ENCODE peak calls at places on chromosome 3, in six cellular contexts. One of them, this sample, is unnamed. For H3K27me3 and H3K4me1, the result is how much of the 10 kb centered on the place peaks cover.

GRCh38 chr3:128730521-128730920 is 4.5 kb downstream of the RAB7A start:
- DNase-seq in cardiac muscle cell: no peak
- DNase-seq in IMR-90: no peak
- DNase-seq in heart left ventricle: no peak
- DNase-seq in NT2/D1: no peak
- DNase-seq in tibial artery: no peak
- DNase-seq in this sample: no peak

GRCh38 chr3:65246561-65246960 is 558.8 kb upstream of the ADAMTS9 start:
- DNase-seq in IMR-90: no peak
- DNase-seq in NT2/D1: no peak
- DNase-seq in cardiac muscle cell: no peak
- DNase-seq in tibial artery: no peak
- DNase-seq in heart left ventricle: no peak
- DNase-seq in this sample: no peak

GRCh38 chr3:106425021-106425420 is 556.2 kb upstream of the CBLB start:
- DNase-seq in cardiac muscle cell: no peak
- DNase-seq in IMR-90: peak
- DNase-seq in heart left ventricle: no peak
- DNase-seq in tibial artery: no peak
- DNase-seq in NT2/D1: no peak
- DNase-seq in this sample: no peak

GRCh38 chr3:111762535-111762934 is 96.5 kb upstream of the PHLDB2 start:
- DNase-seq in tibial artery: no peak
- DNase-seq in IMR-90: peak
- DNase-seq in cardiac muscle cell: no peak
- DNase-seq in heart left ventricle: no peak
- DNase-seq in NT2/D1: no peak
- DNase-seq in this sample: no peak

GRCh38 chr3:128624526-128625138 is 26.0 kb downstream of the RPN1 start:
- DNase-seq in tibial artery: no peak
- DNase-seq in heart left ventricle: no peak
- DNase-seq in NT2/D1: no peak
- DNase-seq in IMR-90: no peak
- DNase-seq in cardiac muscle cell: no peak
- DNase-seq in this sample: no peak

GRCh38 chr3:78978037-78978436 is 789.8 kb downstream of the ROBO1 start:
- DNase-seq in IMR-90: peak
- DNase-seq in NT2/D1: no peak
- DNase-seq in cardiac muscle cell: no peak
- DNase-seq in tibial artery: no peak
- DNase-seq in heart left ventricle: no peak
- DNase-seq in this sample: no peak

GRCh38 chr3:13815088-13815683 is 64.7 kb downstream of the WNT7A start:
- DNase-seq in IMR-90: no peak
- DNase-seq in heart left ventricle: no peak
- DNase-seq in tibial artery: no peak
- DNase-seq in NT2/D1: no peak
- DNase-seq in cardiac muscle cell: no peak
- DNase-seq in this sample: no peak

GRCh38 chr3:81643721-81644120 is 117.7 kb downstream of the GBE1 start:
- DNase-seq in tibial artery: no peak
- DNase-seq in heart left ventricle: no peak
- DNase-seq in NT2/D1: no peak
- DNase-seq in IMR-90: peak
- DNase-seq in cardiac muscle cell: peak
- DNase-seq in this sample: peak

GRCh38 chr3:38001456-38002081 is 11.0 kb downstream of the VILL start:
- DNase-seq in NT2/D1: no peak
- DNase-seq in cardiac muscle cell: no peak
- DNase-seq in IMR-90: no peak
- DNase-seq in heart left ventricle: peak
- DNase-seq in tibial artery: peak
- DNase-seq in this sample: no peak

GRCh38 chr3:50177346-50177745 is 14.1 kb upstream of the GNAT1 start:
- DNase-seq in IMR-90: no peak
- DNase-seq in cardiac muscle cell: no peak
- DNase-seq in tibial artery: no peak
- DNase-seq in heart left ventricle: no peak
- DNase-seq in NT2/D1: no peak
- DNase-seq in this sample: no peak

GRCh38 chr3:9110802-9111201 is 138.6 kb downstream of the SRGAP3 start:
- DNase-seq in cardiac muscle cell: no peak
- DNase-seq in IMR-90: no peak
- DNase-seq in NT2/D1: no peak
- DNase-seq in tibial artery: no peak
- DNase-seq in heart left ventricle: no peak
- DNase-seq in this sample: no peak

GRCh38 chr3:196643201-196643749 is 3.8 kb downstream of the NRROS start:
- DNase-seq in cardiac muscle cell: no peak
- DNase-seq in IMR-90: no peak
- DNase-seq in heart left ventricle: no peak
- DNase-seq in NT2/D1: no peak
- DNase-seq in tibial artery: peak
- DNase-seq in this sample: no peak

GRCh38 chr3:14922863-14923262 is 24.5 kb upstream of the NR2C2 start:
- DNase-seq in heart left ventricle: no peak
- DNase-seq in NT2/D1: no peak
- DNase-seq in cardiac muscle cell: no peak
- DNase-seq in tibial artery: no peak
- DNase-seq in IMR-90: no peak
- DNase-seq in this sample: no peak

GRCh38 chr3:63942513-63942912 is 30.3 kb upstream of the SCAANT1 start:
- DNase-seq in IMR-90: no peak
- DNase-seq in tibial artery: no peak
- DNase-seq in cardiac muscle cell: no peak
- DNase-seq in NT2/D1: no peak
- DNase-seq in heart left ventricle: no peak
- DNase-seq in this sample: no peak

GRCh38 chr3:128576290-128576689 is 74.3 kb downstream of the RPN1 start:
- DNase-seq in IMR-90: no peak
- DNase-seq in cardiac muscle cell: no peak
- DNase-seq in tibial artery: no peak
- DNase-seq in heart left ventricle: no peak
- DNase-seq in NT2/D1: no peak
- DNase-seq in this sample: no peak

GRCh38 chr3:138694287-138695007 is 85.9 kb downstream of the FAIM start:
- DNase-seq in heart left ventricle: no peak
- DNase-seq in IMR-90: peak
- DNase-seq in NT2/D1: no peak
- DNase-seq in cardiac muscle cell: no peak
- DNase-seq in tibial artery: no peak
- DNase-seq in this sample: no peak

GRCh38 chr3:123986427-123986826 is 5.5 kb downstream of the ROPN1 start:
- DNase-seq in cardiac muscle cell: no peak
- DNase-seq in IMR-90: no peak
- DNase-seq in tibial artery: no peak
- DNase-seq in heart left ventricle: no peak
- DNase-seq in NT2/D1: no peak
- DNase-seq in this sample: no peak

GRCh38 chr3:184489457-184489856 is 72.1 kb upstream of the EPHB3 start:
- DNase-seq in tibial artery: no peak
- DNase-seq in cardiac muscle cell: no peak
- DNase-seq in heart left ventricle: no peak
- DNase-seq in IMR-90: no peak
- DNase-seq in NT2/D1: no peak
- DNase-seq in this sample: no peak

GRCh38 chr3:184488577-184488976 is 73.0 kb upstream of the EPHB3 start:
- DNase-seq in cardiac muscle cell: no peak
- DNase-seq in IMR-90: no peak
- DNase-seq in heart left ventricle: no peak
- DNase-seq in NT2/D1: no peak
- DNase-seq in tibial artery: no peak
- DNase-seq in this sample: no peak

GRCh38 chr3:184485906-184486305 is 75.7 kb upstream of the EPHB3 start:
- DNase-seq in IMR-90: no peak
- DNase-seq in NT2/D1: no peak
- DNase-seq in cardiac muscle cell: no peak
- DNase-seq in tibial artery: no peak
- DNase-seq in heart left ventricle: no peak
- DNase-seq in this sample: no peak

GRCh38 chr3:184485256-184485655 is 76.3 kb upstream of the EPHB3 start:
- DNase-seq in NT2/D1: no peak
- DNase-seq in IMR-90: no peak
- DNase-seq in cardiac muscle cell: no peak
- DNase-seq in tibial artery: no peak
- DNase-seq in heart left ventricle: no peak
- DNase-seq in this sample: no peak

DNA sequence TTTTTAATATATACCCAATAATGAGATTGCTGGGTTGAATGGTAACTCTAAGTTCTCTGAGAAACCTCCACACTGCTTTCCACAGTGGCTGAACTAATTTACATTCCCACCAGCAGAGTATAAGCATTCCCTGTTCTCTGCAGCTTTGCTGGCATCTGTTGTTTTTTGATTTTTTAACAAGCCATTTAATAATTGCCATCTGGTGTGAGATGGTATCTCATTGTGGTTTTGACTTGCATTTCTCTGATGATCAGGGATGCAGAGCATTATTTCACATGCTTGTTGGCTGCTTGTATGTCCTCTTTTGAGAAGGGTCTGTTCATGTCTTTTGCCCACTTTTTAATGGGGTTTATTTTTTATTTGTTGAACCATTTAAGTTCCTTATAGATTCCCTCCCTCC is 75.0 kb upstream of the EPHB3 start:
- DNase-seq in IMR-90: no peak
- DNase-seq in NT2/D1: no peak
- DNase-seq in heart left ventricle: no peak
- DNase-seq in tibial artery: no peak
- DNase-seq in cardiac muscle cell: no peak
- DNase-seq in this sample: no peak
- H3K27me3 ChIP-seq in IMR-90: under half
- H3K27me3 ChIP-seq in NT2/D1: under half
- H3K27me3 ChIP-seq in heart left ventricle: under half
- H3K27me3 ChIP-seq in tibial artery: under half
- H3K27me3 ChIP-seq in cardiac muscle cell: under half
- H3K27me3 ChIP-seq in this sample: under half

DNA sequence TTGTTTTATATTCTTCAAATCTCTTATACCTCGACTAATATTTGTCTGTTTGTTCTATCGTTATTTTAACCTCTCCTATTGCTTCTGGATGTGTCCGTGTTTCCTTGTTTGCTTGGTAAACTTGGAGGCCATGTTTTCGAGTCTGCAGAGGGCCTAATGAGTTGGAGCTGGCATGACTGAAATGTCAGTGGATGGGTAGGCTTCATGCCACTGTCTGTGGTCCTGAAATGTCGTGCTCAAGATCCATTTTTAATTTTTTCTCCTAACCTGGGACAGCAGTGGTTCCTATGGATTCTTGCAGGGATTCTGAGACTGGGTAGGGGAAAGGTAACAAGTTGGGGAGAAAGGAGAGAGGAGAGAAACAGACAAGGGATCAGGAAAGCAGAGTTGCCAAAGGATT is 18.8 kb upstream of the GASK1A start:
- DNase-seq in tibial artery: no peak
- DNase-seq in heart left ventricle: no peak
- DNase-seq in IMR-90: peak
- DNase-seq in NT2/D1: no peak
- DNase-seq in cardiac muscle cell: peak
- DNase-seq in this sample: no peak
- H3K4me1 ChIP-seq in tibial artery: under half
- H3K4me1 ChIP-seq in heart left ventricle: under half
- H3K4me1 ChIP-seq in IMR-90: under half
- H3K4me1 ChIP-seq in NT2/D1: under half
- H3K4me1 ChIP-seq in cardiac muscle cell: under half
- H3K4me1 ChIP-seq in this sample: under half

GRCh38 chr3:17845026-17845425 is 102.6 kb upstream of the TBC1D5 start:
- DNase-seq in IMR-90: no peak
- DNase-seq in tibial artery: no peak
- DNase-seq in heart left ventricle: no peak
- DNase-seq in cardiac muscle cell: no peak
- DNase-seq in NT2/D1: no peak
- DNase-seq in this sample: no peak

GRCh38 chr3:17841190-17841828 is 98.9 kb upstream of the TBC1D5 start:
- DNase-seq in IMR-90: peak
- DNase-seq in NT2/D1: peak
- DNase-seq in heart left ventricle: peak
- DNase-seq in tibial artery: peak
- DNase-seq in cardiac muscle cell: peak
- DNase-seq in this sample: peak

GRCh38 chr3:17836919-17837318 is 94.5 kb upstream of the TBC1D5 start:
- DNase-seq in IMR-90: no peak
- DNase-seq in NT2/D1: no peak
- DNase-seq in tibial artery: no peak
- DNase-seq in heart left ventricle: no peak
- DNase-seq in cardiac muscle cell: no peak
- DNase-seq in this sample: no peak

GRCh38 chr3:17840126-17840525 is 97.7 kb upstream of the TBC1D5 start:
- DNase-seq in heart left ventricle: no peak
- DNase-seq in cardiac muscle cell: no peak
- DNase-seq in NT2/D1: no peak
- DNase-seq in tibial artery: no peak
- DNase-seq in IMR-90: no peak
- DNase-seq in this sample: no peak

DNA sequence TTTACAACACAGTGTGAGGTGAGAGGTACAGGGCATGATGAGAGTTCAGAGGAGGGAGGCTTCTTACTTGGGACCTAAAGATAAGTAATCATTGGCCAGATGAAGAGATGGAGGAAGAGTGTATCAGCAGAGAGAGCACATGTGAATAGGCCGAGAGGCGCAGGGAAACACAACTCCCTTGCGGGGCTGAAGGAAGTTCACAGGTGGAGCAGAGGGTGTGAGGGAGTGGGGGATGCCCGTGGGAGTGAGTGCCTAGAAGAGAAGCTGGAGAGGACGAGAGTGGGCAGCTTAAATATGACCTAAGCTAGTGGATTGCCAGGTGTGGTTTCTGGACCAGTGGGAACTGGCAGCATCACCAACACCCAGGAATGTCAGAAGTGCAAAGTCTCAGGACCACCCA is 98.2 kb upstream of the TBC1D5 start:
- DNase-seq in NT2/D1: no peak
- DNase-seq in heart left ventricle: no peak
- DNase-seq in cardiac muscle cell: no peak
- DNase-seq in tibial artery: no peak
- DNase-seq in IMR-90: no peak
- DNase-seq in this sample: no peak
- H3K4me3 ChIP-seq in NT2/D1: no peak
- H3K4me3 ChIP-seq in heart left ventricle: no peak
- H3K4me3 ChIP-seq in cardiac muscle cell: no peak
- H3K4me3 ChIP-seq in tibial artery: no peak
- H3K4me3 ChIP-seq in IMR-90: no peak
- H3K4me3 ChIP-seq in this sample: no peak

GRCh38 chr3:31010491-31010890 is 116.0 kb upstream of the GADL1 start:
- DNase-seq in IMR-90: peak
- DNase-seq in heart left ventricle: no peak
- DNase-seq in NT2/D1: no peak
- DNase-seq in cardiac muscle cell: no peak
- DNase-seq in tibial artery: no peak
- DNase-seq in this sample: no peak

GRCh38 chr3:31014317-31015040 is 120.0 kb upstream of the GADL1 start:
- DNase-seq in IMR-90: peak
- DNase-seq in heart left ventricle: no peak
- DNase-seq in cardiac muscle cell: no peak
- DNase-seq in NT2/D1: no peak
- DNase-seq in tibial artery: no peak
- DNase-seq in this sample: no peak

GRCh38 chr3:31016196-31016595 is 121.7 kb upstream of the GADL1 start:
- DNase-seq in heart left ventricle: no peak
- DNase-seq in NT2/D1: no peak
- DNase-seq in IMR-90: no peak
- DNase-seq in cardiac muscle cell: no peak
- DNase-seq in tibial artery: no peak
- DNase-seq in this sample: no peak

GRCh38 chr3:31011383-31011782 is 116.9 kb upstream of the GADL1 start:
- DNase-seq in IMR-90: no peak
- DNase-seq in heart left ventricle: no peak
- DNase-seq in cardiac muscle cell: no peak
- DNase-seq in tibial artery: no peak
- DNase-seq in NT2/D1: no peak
- DNase-seq in this sample: no peak

GRCh38 chr3:31013843-31014242 is 119.4 kb upstream of the GADL1 start:
- DNase-seq in heart left ventricle: no peak
- DNase-seq in IMR-90: no peak
- DNase-seq in NT2/D1: no peak
- DNase-seq in cardiac muscle cell: no peak
- DNase-seq in tibial artery: no peak
- DNase-seq in this sample: no peak
- H3K27me3 ChIP-seq in heart left ventricle: under half
- H3K27me3 ChIP-seq in IMR-90: under half
- H3K27me3 ChIP-seq in NT2/D1: half or more
- H3K27me3 ChIP-seq in cardiac muscle cell: under half
- H3K27me3 ChIP-seq in tibial artery: under half
- H3K27me3 ChIP-seq in this sample: under half

This sample was measured in HAP-1.